ENCODE peak calls at places on chromosome 2, in five cellular contexts. One of them, this sample, is unnamed.

GRCh38 chr2:212646698-212647097 is 108.1 kb upstream of the ERBB4 start:
- DNase-seq in IMR-90: peak
- DNase-seq in breast epithelium: no peak
- DNase-seq in HCT116: no peak
- DNase-seq in K562: no peak
- DNase-seq in this sample: peak

GRCh38 chr2:241843321-241844065 is 15.2 kb downstream of the PDCD1 start:
- DNase-seq in breast epithelium: no peak
- DNase-seq in K562: no peak
- DNase-seq in IMR-90: no peak
- DNase-seq in HCT116: no peak
- DNase-seq in this sample: no peak

GRCh38 chr2:219419331-219420197 is 1.4 kb downstream of the DES start:
- DNase-seq in IMR-90: no peak
- DNase-seq in breast epithelium: no peak
- DNase-seq in HCT116: no peak
- DNase-seq in K562: peak
- DNase-seq in this sample: no peak

GRCh38 chr2:183532514-183532913 is 408.3 kb downstream of the NUP35 start:
- DNase-seq in breast epithelium: no peak
- DNase-seq in K562: no peak
- DNase-seq in HCT116: no peak
- DNase-seq in IMR-90: no peak
- DNase-seq in this sample: no peak

GRCh38 chr2:70919672-70920366 is 15.9 kb upstream of the ATP6V1B1 start:
- DNase-seq in IMR-90: peak
- DNase-seq in breast epithelium: peak
- DNase-seq in K562: peak
- DNase-seq in HCT116: peak
- DNase-seq in this sample: peak

GRCh38 chr2:99697811-99698568 is 208.2 kb upstream of the REV1 start:
- DNase-seq in breast epithelium: no peak
- DNase-seq in HCT116: no peak
- DNase-seq in K562: no peak
- DNase-seq in IMR-90: peak
- DNase-seq in this sample: peak

GRCh38 chr2:128625421-128625820 is 306.8 kb upstream of the HS6ST1 start:
- DNase-seq in K562: no peak
- DNase-seq in breast epithelium: no peak
- DNase-seq in IMR-90: no peak
- DNase-seq in HCT116: no peak
- DNase-seq in this sample: no peak

GRCh38 chr2:109466674-109467575 is 146.8 kb downstream of the SEPTIN10 start:
- DNase-seq in IMR-90: peak
- DNase-seq in breast epithelium: no peak
- DNase-seq in K562: no peak
- DNase-seq in HCT116: no peak
- DNase-seq in this sample: peak

GRCh38 chr2:211390506-211390905 is 834.1 kb downstream of the CPS1 start:
- DNase-seq in K562: no peak
- DNase-seq in IMR-90: no peak
- DNase-seq in breast epithelium: no peak
- DNase-seq in HCT116: no peak
- DNase-seq in this sample: no peak

GRCh38 chr2:42706836-42707235 is 57.1 kb downstream of the OXER1 start:
- DNase-seq in breast epithelium: no peak
- DNase-seq in IMR-90: no peak
- DNase-seq in HCT116: no peak
- DNase-seq in K562: no peak
- DNase-seq in this sample: no peak

GRCh38 chr2:67215636-67216035 is 181.5 kb upstream of the ETAA1 start:
- DNase-seq in K562: no peak
- DNase-seq in IMR-90: peak
- DNase-seq in breast epithelium: no peak
- DNase-seq in HCT116: no peak
- DNase-seq in this sample: no peak

GRCh38 chr2:73020657-73021370 is 50.7 kb downstream of the SFXN5 start:
- DNase-seq in breast epithelium: no peak
- DNase-seq in HCT116: no peak
- DNase-seq in IMR-90: peak
- DNase-seq in K562: no peak
- DNase-seq in this sample: peak

GRCh38 chr2:69570474-69570873 is 73.1 kb downstream of the AAK1 start:
- DNase-seq in IMR-90: no peak
- DNase-seq in breast epithelium: no peak
- DNase-seq in K562: no peak
- DNase-seq in HCT116: no peak
- DNase-seq in this sample: no peak

GRCh38 chr2:54787270-54787669 is 63.8 kb downstream of the EML6 start:
- DNase-seq in breast epithelium: no peak
- DNase-seq in IMR-90: no peak
- DNase-seq in HCT116: no peak
- DNase-seq in K562: no peak
- DNase-seq in this sample: no peak

GRCh38 chr2:113890253-113891235 is 655 bp downstream of the ACTR3 start:
- DNase-seq in breast epithelium: peak
- DNase-seq in HCT116: peak
- DNase-seq in IMR-90: peak
- DNase-seq in K562: peak
- DNase-seq in this sample: no peak
- TF ChIP-seq POLR2A in breast epithelium: peak
- TF ChIP-seq POLR2A in HCT116: no peak
- TF ChIP-seq POLR2A in IMR-90: peak
- TF ChIP-seq POLR2A in K562: peak
- TF ChIP-seq POLR2A in this sample: peak

GRCh38 chr2:101121174-101121573 is 30.0 kb downstream of the TBC1D8 start:
- DNase-seq in K562: no peak
- DNase-seq in HCT116: no peak
- DNase-seq in IMR-90: no peak
- DNase-seq in breast epithelium: no peak
- DNase-seq in this sample: no peak
- TF ChIP-seq POLR2A in K562: no peak
- TF ChIP-seq POLR2A in HCT116: no peak
- TF ChIP-seq POLR2A in IMR-90: no peak
- TF ChIP-seq POLR2A in breast epithelium: no peak
- TF ChIP-seq POLR2A in this sample: no peak

DNA sequence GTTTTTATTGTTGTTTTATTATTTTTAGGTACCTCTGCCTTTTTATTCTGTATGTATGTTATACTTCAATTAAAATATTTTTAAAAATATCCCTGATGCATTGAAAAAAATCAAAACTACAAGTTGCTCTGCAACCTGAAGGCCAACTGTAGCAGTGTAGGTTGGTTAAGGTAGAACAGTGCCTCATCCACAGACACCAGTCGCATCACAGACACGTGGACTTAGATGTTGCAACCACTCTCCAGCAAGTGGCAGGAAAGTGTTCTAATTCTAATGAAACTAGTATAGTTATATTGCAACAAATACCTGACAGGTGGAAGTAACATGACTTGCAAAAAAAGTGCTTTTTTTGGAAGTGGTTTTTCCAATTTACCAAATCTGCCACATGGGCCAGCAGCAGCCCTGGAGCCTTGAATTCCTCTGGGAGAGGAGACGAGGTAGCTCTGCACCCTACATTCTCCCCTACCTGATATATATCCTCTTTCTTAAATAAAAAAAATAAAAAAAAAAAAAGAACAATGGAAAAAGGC is 28.4 kb upstream of the SLC3A1 start:
- DNase-seq in IMR-90: no peak
- DNase-seq in HCT116: no peak
- DNase-seq in K562: no peak
- DNase-seq in breast epithelium: no peak
- DNase-seq in this sample: no peak
- TF ChIP-seq POLR2A in IMR-90: no peak
- TF ChIP-seq POLR2A in HCT116: no peak
- TF ChIP-seq POLR2A in K562: no peak
- TF ChIP-seq POLR2A in breast epithelium: no peak
- TF ChIP-seq POLR2A in this sample: no peak

DNA sequence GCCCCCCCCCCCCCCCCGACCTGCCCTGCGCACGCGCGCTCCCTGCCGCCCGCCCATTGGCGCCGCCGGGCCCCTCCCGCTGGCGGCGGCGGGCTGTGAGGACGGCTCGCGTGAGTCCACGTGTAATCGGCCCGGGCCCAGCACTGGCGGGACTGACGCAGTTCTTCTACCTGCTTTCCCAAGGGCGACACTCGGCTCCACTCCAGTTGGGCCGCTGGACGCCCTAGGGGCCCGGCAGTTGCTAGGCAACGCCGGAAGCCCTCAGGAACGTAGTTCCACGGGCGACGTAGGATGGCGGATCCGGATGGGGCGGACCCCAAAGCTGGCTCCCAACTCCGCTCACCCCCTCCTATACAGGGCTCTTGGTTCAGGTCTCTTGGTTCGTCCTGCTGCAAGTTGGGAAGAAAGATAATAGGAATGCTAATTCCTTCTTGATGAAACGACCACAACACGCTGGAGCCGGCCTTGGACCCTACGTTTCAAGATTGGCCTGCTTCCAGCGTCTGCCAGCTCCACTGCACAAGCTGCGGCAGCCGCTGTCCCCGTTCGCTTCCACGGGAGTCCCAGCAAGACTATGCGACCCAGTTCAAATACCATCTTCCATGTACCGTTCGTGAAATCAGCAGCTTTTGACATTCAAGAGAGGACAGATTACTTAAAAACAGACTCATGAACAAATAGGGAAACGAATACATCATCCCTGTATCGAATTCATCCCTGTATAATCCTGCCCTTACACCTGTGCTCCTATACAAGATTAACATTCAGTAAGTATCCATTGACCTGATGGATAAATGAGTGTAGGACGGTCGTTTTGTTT is 415 bp upstream of the MCFD2 start:
- DNase-seq in IMR-90: peak
- DNase-seq in HCT116: peak
- DNase-seq in breast epithelium: peak
- DNase-seq in K562: peak
- DNase-seq in this sample: peak
- TF ChIP-seq POLR2A in IMR-90: peak
- TF ChIP-seq POLR2A in HCT116: peak
- TF ChIP-seq POLR2A in breast epithelium: no peak
- TF ChIP-seq POLR2A in K562: peak
- TF ChIP-seq POLR2A in this sample: peak

GRCh38 chr2:231680992-231681852 is 27.1 kb upstream of the PTMA start:
- DNase-seq in IMR-90: peak
- DNase-seq in breast epithelium: no peak
- DNase-seq in K562: peak
- DNase-seq in HCT116: no peak
- DNase-seq in this sample: no peak
- TF ChIP-seq POLR2A in IMR-90: peak
- TF ChIP-seq POLR2A in breast epithelium: no peak
- TF ChIP-seq POLR2A in K562: no peak
- TF ChIP-seq POLR2A in HCT116: peak
- TF ChIP-seq POLR2A in this sample: peak

This sample was measured in H54.